ENCODE peak calls at places on chromosomes 2 and 18, in five cellular contexts. G is adrenal gland, H is uterus, E is stomach, V is K562. Q is an unnamed sample. For H3K4me1 and H3K9me3, the result is how much of the 10 kb centered on the place peaks cover.

GRCh38 chr2:75340560-75340959 is 141.2 kb upstream of the TACR1 start:
- DNase-seq in V (no peak), E (no peak), G (no peak), H (no peak), Q (no peak)

GRCh38 chr2:197839327-197839726 is 34.9 kb downstream of the PLCL1 start:
- DNase-seq in E (no peak), V (no peak), G (no peak), H (no peak), Q (no peak)

GRCh38 chr2:224997802-224998201 is 44.5 kb downstream of the DOCK10 start:
- DNase-seq in H (no peak), V (no peak), E (no peak), G (no peak), Q (no peak)

GRCh38 chr18:76442413-76443171 is 52.5 kb downstream of the ZNF516 start:
- DNase-seq in E (no peak), H (no peak), V (no peak), G (no peak), Q (peak)

GRCh38 chr2:38407111-38407682 is 30.1 kb upstream of the ATL2 start:
- DNase-seq in G (peak), E (no peak), H (peak), V (no peak), Q (peak)

GRCh38 chr18:7740815-7741214 is 173.7 kb downstream of the PTPRM start:
- DNase-seq in V (no peak), H (no peak), G (no peak), E (no peak), Q (no peak)

GRCh38 chr2:169361706-169362345 is 508 bp downstream of the LRP2 start:
- DNase-seq in H (no peak), V (peak), E (no peak), G (no peak), Q (peak)

GRCh38 chr2:215435261-215435808 is 533 bp downstream of the FN1 start:
- DNase-seq in E (peak), G (no peak), V (peak), H (peak), Q (peak)

GRCh38 chr2:241490444-241490760 is 18.0 kb downstream of the STK25 start:
- DNase-seq in V (peak), E (no peak), H (no peak), G (no peak), Q (no peak)

GRCh38 chr2:27262379-27263286 is at the start of gene SLC30A3:
- DNase-seq in V (peak), E (peak), H (peak), G (peak), Q (peak)

GRCh38 chr2:110101280-110101844 is 14.3 kb downstream of the MALL start:
- DNase-seq in V (peak), G (peak), H (peak), E (peak), Q (peak)

GRCh38 chr2:234133004-234133403 is 82.5 kb downstream of the SPP2 start:
- DNase-seq in V (no peak), G (peak), E (no peak), H (no peak), Q (no peak)

GRCh38 chr2:19255481-19255880 is 102.9 kb downstream of the OSR1 start:
- DNase-seq in H (no peak), V (no peak), E (no peak), G (no peak), Q (no peak)

GRCh38 chr18:25230658-25231326 is 121.2 kb downstream of the ZNF521 start:
- DNase-seq in H (peak), G (peak), E (peak), V (no peak), Q (peak)

GRCh38 chr2:169298007-169298406 is 64.3 kb downstream of the LRP2 start:
- DNase-seq in V (no peak), E (no peak), H (no peak), G (no peak), Q (no peak)

GRCh38 chr2:161825429-161825828 is 201.2 kb downstream of the SLC4A10 start:
- DNase-seq in E (no peak), V (no peak), H (no peak), G (no peak), Q (no peak)

GRCh38 chr18:75105551-75106254 is 103.2 kb downstream of the PTGR3 start:
- DNase-seq in H (no peak), E (no peak), V (no peak), G (no peak), Q (no peak)

GRCh38 chr2:37000988-37001556 is 34.7 kb upstream of the STRN start:
- DNase-seq in H (no peak), G (no peak), V (no peak), E (no peak), Q (no peak)

GRCh38 chr2:181694271-181694670 is 14.0 kb upstream of the NEUROD1 start:
- DNase-seq in V (no peak), E (no peak), G (no peak), H (no peak), Q (no peak)

GRCh38 chr2:150526827-150527226 is 39.4 kb upstream of the RND3 start:
- DNase-seq in V (no peak), G (peak), E (no peak), H (no peak), Q (no peak)

GRCh38 chr2:135647836-135648579 is 93.6 kb upstream of the UBXN4 start:
- DNase-seq in G (no peak), E (no peak), H (no peak), V (no peak), Q (no peak)

GRCh38 chr2:110790907-110791306 is 58.5 kb downstream of the ACOXL start:
- DNase-seq in V (no peak), H (no peak), E (no peak), G (no peak), Q (no peak)

GRCh38 chr2:196336715-196337617 is 165.6 kb upstream of the STK17B start:
- DNase-seq in E (no peak), G (peak), H (no peak), V (peak), Q (no peak)

GRCh38 chr2:232324778-232325177 is 53.8 kb upstream of the ALPP start:
- DNase-seq in V (no peak), E (no peak), G (no peak), H (peak), Q (peak)

GRCh38 chr2:185391571-185391970 is 347.0 kb upstream of the FSIP2 start:
- DNase-seq in G (no peak), H (no peak), V (no peak), E (no peak), Q (no peak)

GRCh38 chr18:68034293-68034692 is 517.8 kb upstream of the DSEL start:
- DNase-seq in V (no peak), E (no peak), H (no peak), G (no peak), Q (no peak)

GRCh38 chr18:3071676-3072075 is 58.7 kb upstream of the LPIN2 start:
- DNase-seq in E (no peak), V (no peak), G (no peak), H (no peak), Q (no peak)

GRCh38 chr2:38581193-38582147 is 21.3 kb downstream of the HNRNPLL start:
- DNase-seq in H (no peak), G (peak), V (peak), E (no peak), Q (no peak)

GRCh38 chr2:175004980-175005832 is at the start of gene CHN1:
- DNase-seq in V (peak), E (peak), G (peak), H (peak), Q (peak)

DNA sequence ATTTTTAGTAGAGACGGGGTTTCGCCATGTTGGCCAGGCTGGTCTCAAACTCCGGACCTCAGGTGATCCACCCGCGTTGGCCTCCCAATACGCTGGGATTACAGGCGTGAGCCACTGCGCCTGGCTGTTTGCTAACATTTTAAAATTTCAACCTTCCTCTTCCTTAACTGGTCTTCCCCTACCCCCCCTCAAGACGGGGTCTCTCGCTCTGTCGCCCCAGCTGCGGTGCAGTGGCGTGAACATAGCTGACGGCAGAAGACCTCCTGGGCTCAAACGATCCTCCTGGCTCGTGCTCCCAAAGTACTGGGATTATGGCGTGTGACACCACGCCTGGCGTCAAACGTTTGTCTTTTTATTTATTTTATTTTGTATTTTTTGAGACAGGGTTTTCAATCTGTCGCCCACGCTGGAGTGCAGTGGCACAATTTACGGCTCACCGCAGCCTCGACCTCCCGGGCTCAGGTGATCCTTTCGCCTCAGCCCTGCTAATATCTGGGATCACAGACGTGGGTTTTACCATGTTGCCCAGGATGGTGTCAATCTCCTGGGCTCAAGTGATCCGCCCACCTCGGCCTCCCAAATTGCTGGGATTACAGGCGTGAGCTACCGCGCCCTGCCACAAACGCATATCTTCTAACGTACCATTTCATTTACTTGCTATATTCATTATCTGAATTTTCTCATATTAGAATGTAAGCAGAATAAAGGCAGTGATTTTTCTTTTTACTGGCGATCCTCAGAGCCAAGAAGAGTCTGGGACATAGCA is 984 bp upstream of the MSH2 start:
- DNase-seq in H (no peak), V (peak), G (no peak), E (peak), Q (no peak)
- H3K4me1 ChIP-seq in H (under half), V (under half), G (under half), E (under half), Q (under half)

GRCh38 chr2:240456607-240457222 is 21.3 kb downstream of the GPC1 start:
- DNase-seq in V (no peak), H (no peak), G (no peak), E (no peak), Q (no peak)
- H3K9me3 ChIP-seq in V (under half), H (under half), G (under half), E (under half), Q (under half)

DNA sequence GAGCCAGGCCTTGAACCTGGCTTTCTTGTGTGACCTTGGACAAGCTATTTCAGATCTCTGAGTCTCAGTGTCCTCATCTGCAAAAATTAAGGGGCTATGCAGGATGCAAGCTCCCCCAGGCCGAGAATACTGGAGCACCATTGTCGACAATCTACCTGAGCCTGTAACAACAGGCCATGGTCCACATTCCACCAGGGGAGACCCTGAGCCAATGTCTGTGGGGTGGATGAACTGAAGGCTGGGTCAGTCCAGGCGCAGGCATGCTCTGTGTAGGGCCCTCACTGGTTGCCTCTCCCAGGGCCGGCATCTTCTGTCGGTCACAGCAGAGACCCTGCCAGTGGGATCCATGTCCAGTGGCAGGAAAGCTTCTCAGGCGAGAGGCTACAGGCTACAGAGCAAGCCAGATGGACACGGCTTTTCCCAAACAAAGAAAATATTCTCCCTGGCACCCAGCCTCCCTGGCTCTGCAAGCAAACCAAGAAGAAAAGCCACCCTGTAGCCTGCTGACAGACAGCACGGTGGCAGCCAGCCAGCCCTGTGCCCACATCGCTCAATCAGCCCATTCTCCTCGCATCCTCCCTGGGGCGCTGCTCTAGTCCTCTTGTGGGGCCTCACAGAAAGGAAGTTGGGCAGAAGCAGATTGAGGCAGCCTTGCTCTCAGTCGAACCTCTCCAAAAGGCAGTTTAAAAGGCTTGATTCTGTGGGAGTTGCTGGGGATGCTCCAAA is 48.7 kb upstream of the FZD7 start:
- DNase-seq in G (no peak), H (no peak), V (no peak), E (peak), Q (no peak)
- TF ChIP-seq POLR2A in G (no peak), H (no peak), V (no peak), E (no peak), Q (no peak)

GRCh38 chr2:84839851-84840250 is 41.0 kb downstream of the TRABD2A start:
- DNase-seq in G (no peak), E (no peak), V (no peak), H (no peak), Q (no peak)
- H3K4me1 ChIP-seq in G (under half), E (under half), V (under half), H (under half), Q (under half)

GRCh38 chr2:31694444-31694843 is 113.7 kb upstream of the SRD5A2 start:
- DNase-seq in V (peak), G (no peak), E (no peak), H (no peak), Q (no peak)
- H3K9me3 ChIP-seq in V (under half), G (under half), E (half or more), H (under half), Q (half or more)

DNA sequence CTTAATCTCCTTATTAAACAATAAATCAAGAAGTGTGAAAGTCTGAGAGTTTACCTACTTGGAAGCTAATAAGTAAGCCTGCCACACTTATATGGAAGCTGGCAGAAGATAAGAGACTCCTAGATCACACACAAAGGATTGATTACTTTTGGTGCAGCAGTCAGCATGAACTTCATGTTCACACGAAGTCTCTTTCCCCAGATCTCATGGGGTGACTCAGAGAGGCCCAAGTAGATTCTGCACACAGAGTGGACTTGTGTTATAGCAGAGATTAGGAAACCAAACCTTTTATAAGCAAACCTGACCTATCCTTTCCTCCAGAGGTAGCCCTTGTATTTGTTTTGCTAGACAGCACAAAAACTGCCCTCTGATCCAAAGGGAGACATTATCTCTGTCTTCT is 9.9 kb upstream of the GAREM1 start:
- DNase-seq in V (no peak), H (no peak), G (no peak), E (no peak), Q (no peak)
- TF ChIP-seq POLR2A in V (no peak), H (no peak), G (no peak), E (no peak), Q (no peak)

GRCh38 chr2:8090748-8091700 is 590.8 kb upstream of the ID2 start:
- DNase-seq in V (peak), H (peak), E (no peak), G (peak), Q (peak)
- H3K4me1 ChIP-seq in V (under half), H (under half), E (under half), G (under half), Q (under half)